ENCODE peak calls at places on chromosome 15, in ten cellular contexts. T is upper lobe of right lung; E is activated naive CD8-positive, alpha-beta T cell treated with anti-CD3 and anti-CD28 coated beads, Interleukin-2, amount 50 U/mL, for 24 hours; B is naive B cell; W is activated B cell treated with CpG ODN at 0.5 μM for 24 hours; X is colonic mucosa; C is endodermal cell; N is cerebellum; S is HEK293T; Q is NCI-H345. J is an unnamed sample.

GRCh38 chr15:62877276-62877857 is 165.2 kb upstream of the TPM1 start:
- DNase-seq in T (no peak), E (no peak), B (no peak), W (no peak), X (no peak), C (peak), N (no peak), S (no peak), Q (no peak), J (no peak)

GRCh38 chr15:99135194-99135593 is 30.3 kb downstream of the SYNM start:
- DNase-seq in T (no peak), E (no peak), B (no peak), W (no peak), X (no peak), C (peak), N (no peak), S (no peak), Q (peak), J (no peak)

GRCh38 chr15:101511717-101512116 is 22.2 kb upstream of the PCSK6 start:
- DNase-seq in T (no peak), E (no peak), B (no peak), W (no peak), X (no peak), C (no peak), N (no peak), S (no peak), Q (no peak), J (no peak)

GRCh38 chr15:61816856-61817255 is 243.4 kb downstream of the VPS13C start:
- DNase-seq in T (no peak), E (no peak), B (no peak), W (no peak), X (no peak), C (no peak), N (no peak), S (no peak), Q (no peak), J (no peak)

GRCh38 chr15:67137951-67138935 is 72.8 kb downstream of the SMAD3 start:
- DNase-seq in T (no peak), E (no peak), B (no peak), W (no peak), X (no peak), C (peak), N (no peak), S (no peak), Q (no peak), J (no peak)

GRCh38 chr15:47188766-47189507 is 528.4 kb upstream of the SEMA6D start:
- DNase-seq in T (no peak), E (no peak), B (no peak), W (no peak), X (no peak), C (peak), N (no peak), S (no peak), Q (peak), J (no peak)

GRCh38 chr15:50066202-50066601 is 52.8 kb downstream of the ATP8B4 start:
- DNase-seq in T (no peak), E (peak), B (no peak), W (no peak), X (no peak), C (no peak), N (no peak), S (no peak), Q (no peak), J (no peak)

GRCh38 chr15:81185896-81186295 is 10.8 kb upstream of the IL16 start:
- DNase-seq in T (no peak), E (no peak), B (no peak), W (no peak), X (no peak), C (no peak), N (no peak), S (no peak), Q (no peak), J (no peak)

GRCh38 chr15:50046868-50047267 is 72.2 kb downstream of the ATP8B4 start:
- DNase-seq in T (no peak), E (no peak), B (no peak), W (no peak), X (no peak), C (no peak), N (no peak), S (no peak), Q (no peak), J (no peak)

GRCh38 chr15:29570931-29571727 is 251.1 kb downstream of the TJP1 start:
- DNase-seq in T (no peak), E (peak), B (no peak), W (no peak), X (peak), C (peak), N (peak), S (peak), Q (peak), J (peak)

GRCh38 chr15:75531041-75531450 is 48.1 kb downstream of the PTPN9 start:
- DNase-seq in T (no peak), E (no peak), B (no peak), W (no peak), X (peak), C (no peak), N (no peak), S (no peak), Q (no peak), J (no peak)

GRCh38 chr15:65595960-65596359 is 15.0 kb downstream of the INTS14 start:
- DNase-seq in T (no peak), E (no peak), B (peak), W (no peak), X (no peak), C (no peak), N (no peak), S (no peak), Q (no peak), J (peak)

GRCh38 chr15:38707802-38708671 is 143.4 kb upstream of the RASGRP1 start:
- DNase-seq in T (no peak), E (no peak), B (peak), W (no peak), X (peak), C (peak), N (peak), S (peak), Q (peak), J (peak)

GRCh38 chr15:62344806-62345539 is 179.9 kb upstream of the C2CD4B start:
- DNase-seq in T (no peak), E (peak), B (peak), W (peak), X (peak), C (peak), N (no peak), S (peak), Q (peak), J (peak)

GRCh38 chr15:25248583-25249235 is 190.1 kb downstream of the UBE3A start:
- DNase-seq in T (peak), E (no peak), B (no peak), W (no peak), X (peak), C (no peak), N (no peak), S (no peak), Q (no peak), J (no peak)

GRCh38 chr15:35349916-35350315 is 196.0 kb downstream of the DPH6 start:
- DNase-seq in T (no peak), E (no peak), B (no peak), W (no peak), X (no peak), C (no peak), N (no peak), S (no peak), Q (no peak), J (no peak)

GRCh38 chr15:25670025-25670554 is 193.0 kb downstream of the ATP10A start:
- DNase-seq in T (peak), E (no peak), B (no peak), W (no peak), X (peak), C (peak), N (peak), S (peak), Q (no peak), J (no peak)

GRCh38 chr15:92109485-92109884 is 256.0 kb downstream of the SLCO3A1 start:
- DNase-seq in T (no peak), E (no peak), B (no peak), W (no peak), X (no peak), C (no peak), N (no peak), S (no peak), Q (peak), J (no peak)

GRCh38 chr15:38652998-38653397 is 88.4 kb upstream of the RASGRP1 start:
- DNase-seq in T (no peak), E (peak), B (no peak), W (no peak), X (peak), C (no peak), N (no peak), S (no peak), Q (no peak), J (peak)

GRCh38 chr15:78387678-78388077 is 47.5 kb downstream of the CRABP1 start:
- DNase-seq in T (no peak), E (no peak), B (no peak), W (no peak), X (no peak), C (no peak), N (no peak), S (no peak), Q (peak), J (no peak)

GRCh38 chr15:64452988-64453688 is 7.2 kb upstream of the ZNF609 start:
- DNase-seq in T (no peak), E (no peak), B (no peak), W (no peak), X (no peak), C (no peak), N (peak), S (no peak), Q (peak), J (no peak)